ENCODE peak calls at places on chromosomes 2 and 18, in nine cellular contexts. G is LoVo; L is B cell; B is CD4-positive, CD25-positive, alpha-beta regulatory T cell; S is ELR; Z is iris pigment epithelial cell; O is fibroblast of mammary gland; F is GM12864; U is dermis microvascular lymphatic vessel endothelial cell. E is an unnamed sample.

GRCh38 chr2:12796617-12797016 is 79.9 kb downstream of the TRIB2 start:
- DNase-seq in G (no peak), L (no peak), B (no peak), S (no peak), Z (no peak), O (no peak), F (no peak), U (no peak), E (no peak)

GRCh38 chr2:204545861-204546773 is 842 bp downstream of the PARD3B start:
- DNase-seq in G (peak; percentile 50), L (no peak), B (no peak), S (no peak), Z (no peak), O (no peak), F (no peak), U (peak; percentile 25), E (no peak)

GRCh38 chr2:84963692-84964405 is 7.1 kb upstream of the KCMF1 start:
- DNase-seq in G (peak; percentile 32), L (no peak), B (no peak), S (peak; percentile 97), Z (peak; percentile 98), O (peak; percentile 97), F (no peak), U (no peak), E (no peak)

GRCh38 chr2:99404039-99404799 is 67.0 kb downstream of the EIF5B start:
- DNase-seq in G (no peak), L (no peak), B (no peak), S (no peak), Z (no peak), O (no peak), F (no peak), U (no peak), E (no peak)

GRCh38 chr2:235398321-235398720 is 95.5 kb upstream of the AGAP1 start:
- DNase-seq in G (no peak), L (no peak), B (no peak), S (no peak), Z (no peak), O (no peak), F (no peak), U (no peak), E (no peak)

GRCh38 chr2:240254337-240255164 is 114.1 kb upstream of the OTOS start:
- DNase-seq in G (no peak), L (no peak), B (no peak), S (no peak), Z (no peak), O (no peak), F (no peak), U (no peak), E (no peak)

GRCh38 chr2:28319118-28320008 is 73.3 kb upstream of the FOSL2 start:
- DNase-seq in G (no peak), L (no peak), B (no peak), S (no peak), Z (peak; percentile 63), O (no peak), F (no peak), U (no peak), E (no peak)

GRCh38 chr2:56347881-56348280 is 164.1 kb downstream of the CCDC85A start:
- DNase-seq in G (no peak), L (no peak), B (no peak), S (no peak), Z (no peak), O (no peak), F (no peak), U (no peak), E (no peak)

GRCh38 chr2:112031473-112031872 is 23.6 kb upstream of the TMEM87B start:
- DNase-seq in G (no peak), L (no peak), B (no peak), S (no peak), Z (peak; percentile 39), O (peak; percentile 29), F (no peak), U (peak; percentile 29), E (no peak)

GRCh38 chr18:7817596-7817995 is 250.5 kb downstream of the PTPRM start:
- DNase-seq in G (no peak), L (no peak), B (no peak), S (no peak), Z (no peak), O (peak; percentile 38), F (no peak), U (no peak), E (no peak)

GRCh38 chr2:143841935-143842334 is 678.0 kb downstream of the ZEB2 start:
- DNase-seq in G (no peak), L (no peak), B (no peak), S (peak; percentile 48), Z (peak; percentile 18), O (peak; percentile 35), F (no peak), U (peak; percentile 7), E (no peak)

GRCh38 chr2:120132190-120132589 is 91.0 kb downstream of the TMEM185B start:
- DNase-seq in G (no peak), L (no peak), B (no peak), S (peak; percentile 71), Z (peak; percentile 86), O (peak; percentile 71), F (no peak), U (peak; percentile 91), E (no peak)

GRCh38 chr2:233356546-233357308 is 2.4 kb downstream of the DGKD start:
- DNase-seq in G (no peak), L (no peak), B (no peak), S (no peak), Z (no peak), O (no peak), F (peak; percentile 33), U (no peak), E (no peak)

GRCh38 chr2:26469092-26469710 is 8.7 kb downstream of the OTOF start:
- DNase-seq in G (peak; percentile 15), L (peak; percentile 29), B (peak; percentile 20), S (peak; percentile 64), Z (peak; percentile 73), O (peak; percentile 78), F (peak; percentile 53), U (peak; percentile 70), E (peak; percentile 25)

GRCh38 chr2:106847366-106847765 is 38.6 kb downstream of the ST6GAL2 start:
- DNase-seq in G (no peak), L (no peak), B (no peak), S (no peak), Z (no peak), O (no peak), F (no peak), U (no peak), E (no peak)

GRCh38 chr2:19871836-19872235 is 29.9 kb downstream of the TTC32 start:
- DNase-seq in G (no peak), L (no peak), B (no peak), S (no peak), Z (no peak), O (no peak), F (no peak), U (no peak), E (no peak)

GRCh38 chr18:78734614-78734945 is 245.0 kb upstream of the SALL3 start:
- DNase-seq in G (no peak), L (no peak), B (no peak), S (no peak), Z (no peak), O (no peak), F (no peak), U (no peak), E (no peak)

GRCh38 chr2:171979103-171979502 is 20.6 kb upstream of the METAP1D start:
- DNase-seq in G (no peak), L (no peak), B (no peak), S (no peak), Z (no peak), O (no peak), F (no peak), U (no peak), E (no peak)

GRCh38 chr2:208571764-208572131 is 165.2 kb downstream of the PTH2R start:
- DNase-seq in G (no peak), L (no peak), B (no peak), S (no peak), Z (no peak), O (no peak), F (no peak), U (no peak), E (no peak)

GRCh38 chr18:22981274-22982133 is 48.4 kb downstream of the RBBP8 start:
- DNase-seq in G (no peak), L (peak; percentile 9), B (no peak), S (no peak), Z (no peak), O (no peak), F (no peak), U (no peak), E (no peak)

GRCh38 chr18:12008842-12009580 is 27.7 kb downstream of the IMPA2 start:
- DNase-seq in G (no peak), L (no peak), B (no peak), S (no peak), Z (no peak), O (no peak), F (no peak), U (no peak), E (no peak)

GRCh38 chr2:95266781-95267430 is 7.3 kb upstream of the PROM2 start:
- DNase-seq in G (no peak), L (no peak), B (no peak), S (no peak), Z (no peak), O (no peak), F (no peak), U (no peak), E (no peak)

GRCh38 chr18:48164701-48165100 is 234.2 kb upstream of the SMAD2 start:
- DNase-seq in G (no peak), L (no peak), B (no peak), S (no peak), Z (no peak), O (no peak), F (no peak), U (no peak), E (no peak)

GRCh38 chr2:241636983-241637232 is at the start of gene THAP4:
- DNase-seq in G (no peak), L (peak; percentile 81), B (no peak), S (peak; percentile 84), Z (no peak), O (no peak), F (no peak), U (peak; percentile 75), E (no peak)

GRCh38 chr2:10253596-10254372 is 48.9 kb upstream of the HPCAL1 start:
- DNase-seq in G (no peak), L (no peak), B (no peak), S (no peak), Z (no peak), O (no peak), F (no peak), U (no peak), E (no peak)

GRCh38 chr18:49768051-49768391 is 45.3 kb downstream of the ACAA2 start:
- DNase-seq in G (peak; percentile 54), L (no peak), B (no peak), S (peak; percentile 62), Z (peak; percentile 61), O (peak; percentile 68), F (no peak), U (peak; percentile 59), E (no peak)

GRCh38 chr2:23533014-23533730 is 148.2 kb downstream of the KLHL29 start:
- DNase-seq in G (no peak), L (no peak), B (no peak), S (no peak), Z (no peak), O (no peak), F (no peak), U (no peak), E (no peak)

GRCh38 chr2:106130251-106130998 is 63.7 kb downstream of the UXS1 start:
- DNase-seq in G (peak; percentile 34), L (no peak), B (no peak), S (no peak), Z (no peak), O (no peak), F (no peak), U (no peak), E (no peak)

GRCh38 chr2:27249891-27250651 is 12.8 kb downstream of the SLC30A3 start:
- DNase-seq in G (no peak), L (peak; percentile 54), B (no peak), S (peak; percentile 43), Z (peak; percentile 41), O (peak; percentile 40), F (no peak), U (peak; percentile 65), E (no peak)

E was measured in GM12878.